ENCODE peak calls at places on chromosomes 3 and 15, in eight cellular contexts. U is OCI-LY7, D is Panc1, G is adrenal gland, F is spleen, N is fibroblast of lung, Q is hepatocyte, X is A549. H is an unnamed sample. For H3K9me3, the result is how much of the 10 kb centered on the place peaks cover.

GRCh38 chr15:66701422-66702034 is 508 bp upstream of the SMAD6 start:
- DNase-seq in U (no peak), D (no peak), G (peak), F (peak), N (no peak), Q (no peak), X (peak), H (peak)

GRCh38 chr3:110419096-110419495 is 652.5 kb upstream of the NECTIN3 start:
- DNase-seq in U (no peak), D (no peak), G (no peak), F (no peak), N (no peak), Q (no peak), X (peak), H (no peak)

GRCh38 chr3:71926690-71927089 is 141.7 kb upstream of the PROK2 start:
- DNase-seq in U (no peak), D (no peak), G (no peak), F (no peak), N (no peak), Q (no peak), X (no peak), H (no peak)

GRCh38 chr3:134361162-134361831 is 12.9 kb downstream of the AMOTL2 start:
- DNase-seq in U (no peak), D (no peak), G (no peak), F (peak), N (no peak), Q (no peak), X (no peak), H (peak)

GRCh38 chr3:187211532-187212274 is 14.4 kb downstream of the RTP1 start:
- DNase-seq in U (no peak), D (no peak), G (no peak), F (no peak), N (no peak), Q (no peak), X (no peak), H (no peak)

GRCh38 chr15:66293085-66293418 is 316 bp upstream of the DIS3L start:
- DNase-seq in U (no peak), D (no peak), G (no peak), F (no peak), N (no peak), Q (no peak), X (no peak), H (no peak)

GRCh38 chr3:194035406-194036138 is 100.4 kb upstream of the HES1 start:
- DNase-seq in U (no peak), D (no peak), G (no peak), F (no peak), N (no peak), Q (peak), X (no peak), H (no peak)

GRCh38 chr3:160291290-160291908 is 66.2 kb downstream of the C3orf80 start:
- DNase-seq in U (no peak), D (no peak), G (no peak), F (no peak), N (no peak), Q (peak), X (peak), H (no peak)

GRCh38 chr3:52896613-52897012 is 735 bp downstream of the STIMATE start:
- DNase-seq in U (peak), D (no peak), G (no peak), F (no peak), N (no peak), Q (peak), X (no peak), H (no peak)

GRCh38 chr3:9685216-9686049 is 18.2 kb upstream of the CPNE9 start:
- DNase-seq in U (no peak), D (no peak), G (no peak), F (no peak), N (no peak), Q (no peak), X (no peak), H (no peak)

GRCh38 chr15:47184003-47184404 is 533.3 kb upstream of the SEMA6D start:
- DNase-seq in U (no peak), D (no peak), G (no peak), F (peak), N (no peak), Q (peak), X (no peak), H (peak)

GRCh38 chr3:136075816-136076215 is 110.3 kb downstream of the PPP2R3A start:
- DNase-seq in U (no peak), D (no peak), G (no peak), F (no peak), N (peak), Q (no peak), X (no peak), H (no peak)

GRCh38 chr15:32735948-32736347 is 18.1 kb downstream of the GREM1 start:
- DNase-seq in U (no peak), D (no peak), G (no peak), F (no peak), N (no peak), Q (no peak), X (no peak), H (no peak)

GRCh38 chr15:75232826-75233503 is 25.2 kb upstream of the GOLGA6C start:
- DNase-seq in U (no peak), D (no peak), G (peak), F (peak), N (no peak), Q (no peak), X (no peak), H (no peak)

GRCh38 chr15:45662375-45662774 is 27.5 kb downstream of the SQOR start:
- DNase-seq in U (no peak), D (no peak), G (no peak), F (no peak), N (no peak), Q (no peak), X (no peak), H (no peak)

GRCh38 chr3:87761795-87762194 is 297.0 kb downstream of the CGGBP1 start:
- DNase-seq in U (no peak), D (no peak), G (no peak), F (peak), N (no peak), Q (no peak), X (no peak), H (no peak)

GRCh38 chr15:52567886-52568568 is 803 bp downstream of the ARPP19 start:
- DNase-seq in U (peak), D (no peak), G (peak), F (peak), N (no peak), Q (peak), X (peak), H (no peak)

GRCh38 chr15:60077581-60078359 is 73.7 kb downstream of the FOXB1 start:
- DNase-seq in U (no peak), D (no peak), G (no peak), F (no peak), N (no peak), Q (no peak), X (no peak), H (no peak)

GRCh38 chr3:47294392-47294791 is 11.6 kb downstream of the KLHL18 start:
- DNase-seq in U (no peak), D (no peak), G (no peak), F (no peak), N (no peak), Q (no peak), X (no peak), H (no peak)

GRCh38 chr3:59606638-59607262 is 556.9 kb upstream of the CFAP20DC start:
- DNase-seq in U (no peak), D (no peak), G (peak), F (no peak), N (no peak), Q (no peak), X (no peak), H (no peak)

GRCh38 chr15:53197426-53197839 is 407.3 kb upstream of the ONECUT1 start:
- DNase-seq in U (peak), D (peak), G (peak), F (peak), N (peak), Q (peak), X (peak), H (peak)

GRCh38 chr15:85691350-85692240 is 103.1 kb downstream of the KLHL25 start:
- DNase-seq in U (peak), D (no peak), G (no peak), F (peak), N (no peak), Q (no peak), X (no peak), H (no peak)

DNA sequence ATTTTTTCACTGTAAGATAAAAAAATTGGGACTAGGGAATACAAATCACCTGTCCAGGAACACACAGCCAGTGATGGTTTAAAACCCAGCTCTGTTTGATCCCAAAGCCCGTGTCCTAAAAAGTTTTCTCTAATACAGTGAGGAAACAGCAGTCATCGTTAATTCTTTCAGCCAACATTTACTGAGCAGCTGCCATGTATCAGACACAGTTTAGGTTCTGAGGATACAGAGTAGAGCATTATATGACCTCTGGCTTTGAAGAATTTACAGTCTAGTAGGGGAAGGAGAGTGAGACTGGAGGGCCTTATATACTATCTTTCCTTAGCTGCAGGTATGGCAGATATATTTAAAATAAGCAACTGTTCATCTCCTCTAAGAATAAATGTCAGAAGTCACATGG is 82.7 kb downstream of the KCNMB2 start:
- DNase-seq in U (no peak), D (no peak), G (no peak), F (no peak), N (peak), Q (no peak), X (no peak), H (no peak)
- H3K27ac ChIP-seq in U (no peak), D (no peak), G (no peak), F (no peak), N (no peak), Q (no peak), X (no peak), H (peak)

GRCh38 chr3:46029953-46030543 is 2.8 kb upstream of the XCR1 start:
- DNase-seq in U (no peak), D (no peak), G (no peak), F (no peak), N (no peak), Q (no peak), X (no peak), H (no peak)
- H3K9me3 ChIP-seq in U (under half), D (under half), G (under half), F (under half), N (under half), Q (under half), X (under half), H (under half)

DNA sequence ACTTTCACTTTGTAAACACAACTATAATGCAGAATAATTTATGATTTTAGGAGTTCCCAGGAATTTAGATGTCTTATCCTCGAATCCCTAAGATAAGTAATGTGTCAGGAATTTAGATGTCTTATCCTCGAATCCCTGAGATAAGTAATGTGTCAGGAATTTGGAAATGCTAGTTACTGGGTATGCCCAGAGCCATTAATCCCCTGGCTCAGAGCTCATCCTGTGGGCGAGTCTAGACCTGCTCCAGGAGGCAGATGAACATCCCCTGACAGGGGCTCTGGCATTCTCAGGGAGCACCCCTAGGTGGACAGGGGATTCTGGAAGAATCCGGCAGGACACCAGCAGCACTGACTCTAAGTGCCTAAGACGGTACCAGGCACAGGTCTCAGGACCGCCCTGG is 163.3 kb downstream of the ARRDC4 start:
- DNase-seq in U (no peak), D (no peak), G (no peak), F (no peak), N (no peak), Q (no peak), X (no peak), H (no peak)
- TF ChIP-seq CTCF in U (no peak), D (no peak), G (no peak), F (no peak), N (no peak), Q (no peak), X (no peak), H (no peak)

DNA sequence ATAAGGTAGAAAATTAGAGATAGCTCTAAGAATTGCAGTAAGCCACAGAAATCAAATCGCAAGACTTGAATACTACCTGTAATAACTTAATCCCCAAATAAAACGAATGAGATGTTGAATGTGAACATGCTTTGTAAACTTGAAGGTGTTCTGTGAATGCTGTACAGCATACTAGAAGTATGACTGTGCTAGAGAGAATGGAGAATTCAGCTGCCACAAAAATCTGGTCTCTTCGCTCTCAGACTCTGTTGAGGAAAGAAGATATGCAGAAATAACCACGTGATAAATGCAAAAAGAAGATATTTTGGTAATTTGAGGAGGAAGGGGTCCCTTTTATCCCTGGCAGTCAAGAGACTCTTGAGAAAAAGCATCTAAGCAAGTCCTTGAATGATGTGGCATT is 37.3 kb downstream of the ZBTB38 start:
- DNase-seq in U (no peak), D (no peak), G (no peak), F (no peak), N (peak), Q (no peak), X (no peak), H (no peak)
- H3K27ac ChIP-seq in U (no peak), D (no peak), G (peak), F (peak), N (peak), Q (peak), X (peak), H (peak)

DNA sequence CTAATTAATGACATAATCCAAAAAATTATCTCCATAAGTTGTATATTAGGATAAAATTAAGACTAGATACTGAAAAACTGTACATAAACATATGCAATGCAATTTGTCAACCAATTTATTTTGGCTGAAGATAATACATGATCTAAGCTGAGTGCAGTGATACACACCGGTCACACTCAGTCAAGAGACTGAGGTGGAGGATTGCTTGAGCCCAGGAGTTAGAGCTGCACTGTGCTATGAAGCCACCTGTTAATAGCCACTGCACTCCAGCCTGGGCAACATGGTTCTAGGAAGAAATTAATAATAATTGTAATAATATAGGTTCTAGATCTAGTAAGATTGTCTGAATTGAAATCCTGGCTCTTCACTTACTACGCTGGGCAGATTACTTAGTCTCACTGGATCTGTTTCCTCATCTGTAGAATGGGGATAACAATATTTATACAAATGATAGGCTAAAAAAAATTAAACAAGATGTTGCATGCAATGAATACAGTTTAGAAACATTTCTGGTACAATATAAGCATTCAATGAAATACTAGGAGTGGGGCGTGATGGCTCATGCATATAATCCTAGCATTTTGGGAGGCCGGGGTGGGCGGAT is 15.8 kb downstream of the SLC4A7 start:
- DNase-seq in U (no peak), D (no peak), G (no peak), F (no peak), N (no peak), Q (no peak), X (no peak), H (no peak)
- H3K9me3 ChIP-seq in U (under half), D (under half), G (under half), F (under half), N (under half), Q (under half), X (under half), H (under half)

H was measured in heart right ventricle.